ENCODE peak calls at places on chromosome 14, in eight cellular contexts. One of them, this sample, is unnamed.

GRCh38 chr14:35366048-35366428 is 38.5 kb downstream of the NFKBIA start:
- DNase-seq in brain microvascular endothelial cell: no peak
- DNase-seq in glutamatergic neuron: no peak
- DNase-seq in kidney epithelial cell: no peak
- DNase-seq in AG04450: no peak
- DNase-seq in tibial artery: peak
- DNase-seq in AG10803: peak
- DNase-seq in fibroblast of lung: peak
- DNase-seq in this sample: peak

GRCh38 chr14:69567563-69567962 is 7.1 kb downstream of the CCDC177 start:
- DNase-seq in brain microvascular endothelial cell: no peak
- DNase-seq in glutamatergic neuron: no peak
- DNase-seq in kidney epithelial cell: no peak
- DNase-seq in AG04450: no peak
- DNase-seq in tibial artery: no peak
- DNase-seq in AG10803: no peak
- DNase-seq in fibroblast of lung: no peak
- DNase-seq in this sample: no peak

GRCh38 chr14:54011001-54011400 is 54.4 kb upstream of the BMP4 start:
- DNase-seq in brain microvascular endothelial cell: no peak
- DNase-seq in glutamatergic neuron: no peak
- DNase-seq in kidney epithelial cell: no peak
- DNase-seq in AG04450: no peak
- DNase-seq in tibial artery: no peak
- DNase-seq in AG10803: no peak
- DNase-seq in fibroblast of lung: no peak
- DNase-seq in this sample: no peak

GRCh38 chr14:94907626-94908261 is 137.8 kb upstream of the GSC start:
- DNase-seq in brain microvascular endothelial cell: no peak
- DNase-seq in glutamatergic neuron: no peak
- DNase-seq in kidney epithelial cell: no peak
- DNase-seq in AG04450: no peak
- DNase-seq in tibial artery: peak
- DNase-seq in AG10803: no peak
- DNase-seq in fibroblast of lung: no peak
- DNase-seq in this sample: peak

GRCh38 chr14:29805415-29806123 is 122.1 kb downstream of the PRKD1 start:
- DNase-seq in brain microvascular endothelial cell: peak
- DNase-seq in glutamatergic neuron: no peak
- DNase-seq in kidney epithelial cell: peak
- DNase-seq in AG04450: peak
- DNase-seq in tibial artery: peak
- DNase-seq in AG10803: peak
- DNase-seq in fibroblast of lung: peak
- DNase-seq in this sample: peak

GRCh38 chr14:60653388-60653690 is 4.1 kb upstream of the SIX1 start:
- DNase-seq in brain microvascular endothelial cell: no peak
- DNase-seq in glutamatergic neuron: no peak
- DNase-seq in kidney epithelial cell: no peak
- DNase-seq in AG04450: no peak
- DNase-seq in tibial artery: no peak
- DNase-seq in AG10803: no peak
- DNase-seq in fibroblast of lung: no peak
- DNase-seq in this sample: no peak

GRCh38 chr14:62030387-62030786 is 268.2 kb downstream of the SNAPC1 start:
- DNase-seq in brain microvascular endothelial cell: no peak
- DNase-seq in glutamatergic neuron: no peak
- DNase-seq in kidney epithelial cell: no peak
- DNase-seq in AG04450: no peak
- DNase-seq in tibial artery: no peak
- DNase-seq in AG10803: no peak
- DNase-seq in fibroblast of lung: no peak
- DNase-seq in this sample: no peak

GRCh38 chr14:65229431-65230286 is 127.3 kb upstream of the MAX start:
- DNase-seq in brain microvascular endothelial cell: no peak
- DNase-seq in glutamatergic neuron: no peak
- DNase-seq in kidney epithelial cell: no peak
- DNase-seq in AG04450: no peak
- DNase-seq in tibial artery: peak
- DNase-seq in AG10803: peak
- DNase-seq in fibroblast of lung: peak
- DNase-seq in this sample: peak

GRCh38 chr14:54038724-54039123 is 82.1 kb upstream of the BMP4 start:
- DNase-seq in brain microvascular endothelial cell: no peak
- DNase-seq in glutamatergic neuron: no peak
- DNase-seq in kidney epithelial cell: no peak
- DNase-seq in AG04450: no peak
- DNase-seq in tibial artery: no peak
- DNase-seq in AG10803: no peak
- DNase-seq in fibroblast of lung: no peak
- DNase-seq in this sample: no peak

GRCh38 chr14:72443991-72444431 is 449.9 kb downstream of the DPF3 start:
- DNase-seq in brain microvascular endothelial cell: no peak
- DNase-seq in glutamatergic neuron: no peak
- DNase-seq in kidney epithelial cell: no peak
- DNase-seq in AG04450: no peak
- DNase-seq in tibial artery: no peak
- DNase-seq in AG10803: no peak
- DNase-seq in fibroblast of lung: peak
- DNase-seq in this sample: no peak

GRCh38 chr14:91317381-91318313 is 73.1 kb upstream of the GPR68 start:
- DNase-seq in brain microvascular endothelial cell: no peak
- DNase-seq in glutamatergic neuron: no peak
- DNase-seq in kidney epithelial cell: no peak
- DNase-seq in AG04450: no peak
- DNase-seq in tibial artery: no peak
- DNase-seq in AG10803: no peak
- DNase-seq in fibroblast of lung: peak
- DNase-seq in this sample: peak

GRCh38 chr14:55000381-55000780 is 26.5 kb downstream of the WDHD1 start:
- DNase-seq in brain microvascular endothelial cell: peak
- DNase-seq in glutamatergic neuron: no peak
- DNase-seq in kidney epithelial cell: no peak
- DNase-seq in AG04450: no peak
- DNase-seq in tibial artery: no peak
- DNase-seq in AG10803: peak
- DNase-seq in fibroblast of lung: peak
- DNase-seq in this sample: peak

GRCh38 chr14:79543966-79544365 is 667.3 kb downstream of the DIO2 start:
- DNase-seq in brain microvascular endothelial cell: peak
- DNase-seq in glutamatergic neuron: peak
- DNase-seq in kidney epithelial cell: no peak
- DNase-seq in AG04450: no peak
- DNase-seq in tibial artery: no peak
- DNase-seq in AG10803: no peak
- DNase-seq in fibroblast of lung: peak
- DNase-seq in this sample: peak

GRCh38 chr14:59356783-59357182 is 108.4 kb downstream of the GPR135 start:
- DNase-seq in brain microvascular endothelial cell: no peak
- DNase-seq in glutamatergic neuron: no peak
- DNase-seq in kidney epithelial cell: no peak
- DNase-seq in AG04450: no peak
- DNase-seq in tibial artery: no peak
- DNase-seq in AG10803: no peak
- DNase-seq in fibroblast of lung: no peak
- DNase-seq in this sample: no peak

GRCh38 chr14:78902010-78902623 is 731.9 kb downstream of the NRXN3 start:
- DNase-seq in brain microvascular endothelial cell: peak
- DNase-seq in glutamatergic neuron: peak
- DNase-seq in kidney epithelial cell: no peak
- DNase-seq in AG04450: peak
- DNase-seq in tibial artery: no peak
- DNase-seq in AG10803: peak
- DNase-seq in fibroblast of lung: peak
- DNase-seq in this sample: peak

DNA sequence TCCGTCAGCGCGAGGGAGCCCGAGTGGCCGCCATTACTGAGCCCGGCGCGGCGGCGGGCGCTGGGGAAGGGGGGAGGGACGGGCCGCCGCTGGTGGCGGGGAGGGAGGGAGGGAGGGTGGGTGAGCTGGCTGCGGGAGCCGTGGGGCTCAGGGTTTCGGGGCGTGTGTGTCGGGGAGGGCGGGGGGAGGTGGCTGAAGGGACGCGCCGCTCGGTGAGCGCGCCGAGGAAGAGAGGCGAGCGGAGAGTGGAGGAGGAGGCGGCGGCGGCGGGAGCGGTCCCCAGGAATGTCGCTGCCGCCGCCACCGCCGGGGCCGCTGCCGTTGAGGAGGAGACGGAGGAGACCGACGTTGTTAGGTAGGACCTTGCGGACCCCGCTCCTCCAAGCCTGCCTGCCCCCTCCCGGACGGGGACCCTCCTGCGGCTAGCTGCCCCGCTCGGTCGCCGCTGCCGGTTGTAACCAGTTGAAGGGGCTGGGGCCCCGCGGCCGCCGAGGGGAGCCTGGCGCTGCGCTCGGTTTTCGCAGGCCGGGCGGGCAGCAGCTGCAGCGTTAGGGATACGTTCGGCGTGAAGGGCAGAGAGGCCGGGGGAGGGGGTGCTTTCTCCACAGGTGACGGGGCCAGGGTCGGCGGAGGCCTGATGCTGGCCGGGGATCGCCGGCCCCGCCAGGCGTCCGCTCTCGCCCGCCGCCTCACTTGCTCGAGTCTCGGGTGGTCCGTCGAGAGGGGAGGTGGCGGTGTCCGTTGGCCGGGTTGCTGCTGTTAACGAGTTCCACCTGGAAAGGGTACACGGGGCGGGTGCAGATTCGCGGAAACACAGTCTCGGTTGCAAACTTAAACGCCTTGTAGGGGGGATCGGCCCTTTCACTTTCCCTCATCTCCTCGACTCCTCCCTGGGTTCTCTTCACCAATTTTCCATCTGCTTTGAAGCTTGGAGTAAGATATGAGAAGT is at the start of gene ARHGAP5:
- DNase-seq in brain microvascular endothelial cell: peak
- DNase-seq in glutamatergic neuron: peak
- DNase-seq in kidney epithelial cell: no peak
- DNase-seq in AG04450: no peak
- DNase-seq in tibial artery: peak
- DNase-seq in AG10803: no peak
- DNase-seq in fibroblast of lung: peak
- DNase-seq in this sample: peak
- TF ChIP-seq CTCF in brain microvascular endothelial cell: peak
- TF ChIP-seq CTCF in glutamatergic neuron: no peak
- TF ChIP-seq CTCF in kidney epithelial cell: no peak
- TF ChIP-seq CTCF in AG04450: peak
- TF ChIP-seq CTCF in tibial artery: no peak
- TF ChIP-seq CTCF in AG10803: no peak
- TF ChIP-seq CTCF in fibroblast of lung: no peak
- TF ChIP-seq CTCF in this sample: no peak

GRCh38 chr14:45650754-45651153 is 397.8 kb upstream of the MIS18BP1 start:
- DNase-seq in brain microvascular endothelial cell: no peak
- DNase-seq in glutamatergic neuron: no peak
- DNase-seq in kidney epithelial cell: no peak
- DNase-seq in AG04450: no peak
- DNase-seq in tibial artery: no peak
- DNase-seq in AG10803: no peak
- DNase-seq in fibroblast of lung: no peak
- DNase-seq in this sample: no peak
- TF ChIP-seq CTCF in brain microvascular endothelial cell: no peak
- TF ChIP-seq CTCF in glutamatergic neuron: no peak
- TF ChIP-seq CTCF in kidney epithelial cell: no peak
- TF ChIP-seq CTCF in AG04450: no peak
- TF ChIP-seq CTCF in tibial artery: no peak
- TF ChIP-seq CTCF in AG10803: no peak
- TF ChIP-seq CTCF in fibroblast of lung: no peak
- TF ChIP-seq CTCF in this sample: no peak

GRCh38 chr14:51206462-51206861 is 33.6 kb upstream of the TMX1 start:
- DNase-seq in brain microvascular endothelial cell: no peak
- DNase-seq in glutamatergic neuron: no peak
- DNase-seq in kidney epithelial cell: no peak
- DNase-seq in AG04450: no peak
- DNase-seq in tibial artery: no peak
- DNase-seq in AG10803: no peak
- DNase-seq in fibroblast of lung: no peak
- DNase-seq in this sample: no peak

GRCh38 chr14:51208982-51209381 is 31.1 kb upstream of the TMX1 start:
- DNase-seq in brain microvascular endothelial cell: no peak
- DNase-seq in glutamatergic neuron: peak
- DNase-seq in kidney epithelial cell: no peak
- DNase-seq in AG04450: no peak
- DNase-seq in tibial artery: no peak
- DNase-seq in AG10803: no peak
- DNase-seq in fibroblast of lung: no peak
- DNase-seq in this sample: no peak

GRCh38 chr14:51211149-51211548 is 28.9 kb upstream of the TMX1 start:
- DNase-seq in brain microvascular endothelial cell: peak
- DNase-seq in glutamatergic neuron: no peak
- DNase-seq in kidney epithelial cell: peak
- DNase-seq in AG04450: no peak
- DNase-seq in tibial artery: no peak
- DNase-seq in AG10803: no peak
- DNase-seq in fibroblast of lung: peak
- DNase-seq in this sample: peak

GRCh38 chr14:51209457-51209856 is 30.6 kb upstream of the TMX1 start:
- DNase-seq in brain microvascular endothelial cell: no peak
- DNase-seq in glutamatergic neuron: peak
- DNase-seq in kidney epithelial cell: no peak
- DNase-seq in AG04450: no peak
- DNase-seq in tibial artery: no peak
- DNase-seq in AG10803: no peak
- DNase-seq in fibroblast of lung: no peak
- DNase-seq in this sample: no peak

DNA sequence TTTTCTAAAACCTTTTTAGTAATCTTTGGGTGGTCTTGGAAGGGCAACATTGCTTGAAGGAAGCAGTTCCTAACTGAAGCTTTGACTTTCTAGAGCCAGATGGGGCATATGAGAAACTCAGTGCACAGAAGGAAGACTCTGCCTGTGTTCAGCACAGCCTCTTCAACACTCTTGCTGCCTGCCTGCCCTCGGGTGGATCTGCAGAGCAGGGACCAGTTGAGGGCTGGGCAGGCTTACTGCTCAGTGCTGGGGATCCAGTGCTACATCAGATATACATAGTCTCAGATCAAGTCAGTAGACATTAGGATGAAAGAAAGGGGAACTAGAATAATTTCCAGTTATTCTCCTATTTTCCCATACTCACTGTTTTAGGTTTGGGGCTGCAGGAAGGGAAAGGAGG is 29.5 kb upstream of the TMX1 start:
- DNase-seq in brain microvascular endothelial cell: no peak
- DNase-seq in glutamatergic neuron: peak
- DNase-seq in kidney epithelial cell: no peak
- DNase-seq in AG04450: no peak
- DNase-seq in tibial artery: no peak
- DNase-seq in AG10803: no peak
- DNase-seq in fibroblast of lung: no peak
- DNase-seq in this sample: no peak
- TF ChIP-seq CTCF in brain microvascular endothelial cell: no peak
- TF ChIP-seq CTCF in glutamatergic neuron: no peak
- TF ChIP-seq CTCF in kidney epithelial cell: no peak
- TF ChIP-seq CTCF in AG04450: no peak
- TF ChIP-seq CTCF in tibial artery: no peak
- TF ChIP-seq CTCF in AG10803: no peak
- TF ChIP-seq CTCF in fibroblast of lung: no peak
- TF ChIP-seq CTCF in this sample: no peak

DNA sequence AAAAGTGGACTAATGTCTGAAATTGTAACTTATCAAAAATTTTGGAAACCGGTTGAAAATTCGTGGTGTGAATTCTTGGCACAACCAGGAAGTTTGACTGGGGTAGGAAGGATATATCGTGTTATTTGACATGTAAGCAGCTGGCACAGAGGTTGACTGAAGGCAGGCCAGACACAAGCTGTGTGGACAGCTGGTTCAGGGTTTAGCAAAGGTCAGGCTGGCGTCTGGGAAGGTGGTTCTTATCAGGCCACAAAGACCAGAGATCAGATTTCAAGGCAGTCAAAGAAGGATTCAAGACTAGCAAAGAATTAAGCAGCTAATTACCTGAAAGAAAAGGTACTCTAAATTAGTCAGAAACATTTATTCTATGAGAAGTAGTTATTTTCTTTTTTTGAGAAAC is 450.2 kb upstream of the MDGA2 start:
- DNase-seq in brain microvascular endothelial cell: no peak
- DNase-seq in glutamatergic neuron: peak
- DNase-seq in kidney epithelial cell: no peak
- DNase-seq in AG04450: no peak
- DNase-seq in tibial artery: no peak
- DNase-seq in AG10803: no peak
- DNase-seq in fibroblast of lung: no peak
- DNase-seq in this sample: no peak
- TF ChIP-seq CTCF in brain microvascular endothelial cell: no peak
- TF ChIP-seq CTCF in glutamatergic neuron: no peak
- TF ChIP-seq CTCF in kidney epithelial cell: no peak
- TF ChIP-seq CTCF in AG04450: no peak
- TF ChIP-seq CTCF in tibial artery: no peak
- TF ChIP-seq CTCF in AG10803: no peak
- TF ChIP-seq CTCF in fibroblast of lung: no peak
- TF ChIP-seq CTCF in this sample: no peak